ENCODE peak calls at places on chromosomes 5 and 9, in eight cellular contexts. One of them, this sample, is unnamed.

GRCh38 chr9:136512651-136513066 is 29.8 kb upstream of the SEC16A start:
- DNase-seq in psoas muscle: no peak
- DNase-seq in GM04504: no peak
- DNase-seq in MV-4-11: no peak
- DNase-seq in neuronal stem cell: no peak
- DNase-seq in endothelial cell: peak
- DNase-seq in T-helper 2 cell treated with Interferon-gamma antibody and Interleukin-4, amounts not matched to agents 5 μg/mL and 100 μg/mL, for 36 hours: no peak
- DNase-seq in GM04503: no peak
- DNase-seq in this sample: no peak

GRCh38 chr9:77534376-77535057 is 113.6 kb downstream of the GNA14 start:
- DNase-seq in endothelial cell: peak
- DNase-seq in neuronal stem cell: no peak
- DNase-seq in GM04504: no peak
- DNase-seq in MV-4-11: no peak
- DNase-seq in T-helper 2 cell treated with Interferon-gamma antibody and Interleukin-4, amounts not matched to agents 5 μg/mL and 100 μg/mL, for 36 hours: no peak
- DNase-seq in GM04503: no peak
- DNase-seq in psoas muscle: no peak
- DNase-seq in this sample: peak

GRCh38 chr9:127802576-127803443 is at the start of gene FPGS:
- DNase-seq in neuronal stem cell: peak
- DNase-seq in endothelial cell: peak
- DNase-seq in T-helper 2 cell treated with Interferon-gamma antibody and Interleukin-4, amounts not matched to agents 5 μg/mL and 100 μg/mL, for 36 hours: peak
- DNase-seq in GM04503: peak
- DNase-seq in GM04504: peak
- DNase-seq in MV-4-11: peak
- DNase-seq in psoas muscle: peak
- DNase-seq in this sample: peak

GRCh38 chr9:21994996-21995651 is 533 bp downstream of the CDKN2B-AS1 start:
- DNase-seq in endothelial cell: peak
- DNase-seq in GM04503: no peak
- DNase-seq in neuronal stem cell: no peak
- DNase-seq in MV-4-11: peak
- DNase-seq in T-helper 2 cell treated with Interferon-gamma antibody and Interleukin-4, amounts not matched to agents 5 μg/mL and 100 μg/mL, for 36 hours: peak
- DNase-seq in psoas muscle: peak
- DNase-seq in GM04504: peak
- DNase-seq in this sample: no peak

GRCh38 chr5:124774002-124774318 is 27.5 kb upstream of the ZNF608 start:
- DNase-seq in T-helper 2 cell treated with Interferon-gamma antibody and Interleukin-4, amounts not matched to agents 5 μg/mL and 100 μg/mL, for 36 hours: no peak
- DNase-seq in GM04503: no peak
- DNase-seq in GM04504: no peak
- DNase-seq in neuronal stem cell: no peak
- DNase-seq in psoas muscle: no peak
- DNase-seq in endothelial cell: no peak
- DNase-seq in MV-4-11: no peak
- DNase-seq in this sample: no peak

GRCh38 chr9:36924071-36924470 is 110.0 kb downstream of the PAX5 start:
- DNase-seq in GM04504: peak
- DNase-seq in psoas muscle: no peak
- DNase-seq in MV-4-11: peak
- DNase-seq in endothelial cell: no peak
- DNase-seq in GM04503: peak
- DNase-seq in T-helper 2 cell treated with Interferon-gamma antibody and Interleukin-4, amounts not matched to agents 5 μg/mL and 100 μg/mL, for 36 hours: peak
- DNase-seq in neuronal stem cell: no peak
- DNase-seq in this sample: peak

GRCh38 chr9:29211003-29211584 is 1637.8 kb upstream of the C9orf72 start:
- DNase-seq in neuronal stem cell: no peak
- DNase-seq in MV-4-11: no peak
- DNase-seq in GM04504: no peak
- DNase-seq in GM04503: no peak
- DNase-seq in psoas muscle: no peak
- DNase-seq in T-helper 2 cell treated with Interferon-gamma antibody and Interleukin-4, amounts not matched to agents 5 μg/mL and 100 μg/mL, for 36 hours: no peak
- DNase-seq in endothelial cell: no peak
- DNase-seq in this sample: no peak

GRCh38 chr5:67246108-67246507 is 49.5 kb upstream of the CD180 start:
- DNase-seq in MV-4-11: peak
- DNase-seq in endothelial cell: peak
- DNase-seq in T-helper 2 cell treated with Interferon-gamma antibody and Interleukin-4, amounts not matched to agents 5 μg/mL and 100 μg/mL, for 36 hours: no peak
- DNase-seq in GM04503: no peak
- DNase-seq in psoas muscle: no peak
- DNase-seq in GM04504: peak
- DNase-seq in neuronal stem cell: peak
- DNase-seq in this sample: peak

GRCh38 chr5:96896285-96896711 is 20.0 kb downstream of the ERAP2 start:
- DNase-seq in psoas muscle: no peak
- DNase-seq in neuronal stem cell: no peak
- DNase-seq in GM04504: no peak
- DNase-seq in MV-4-11: peak
- DNase-seq in endothelial cell: no peak
- DNase-seq in GM04503: no peak
- DNase-seq in T-helper 2 cell treated with Interferon-gamma antibody and Interleukin-4, amounts not matched to agents 5 μg/mL and 100 μg/mL, for 36 hours: peak
- DNase-seq in this sample: no peak

GRCh38 chr5:164475339-164475977 is 970.0 kb downstream of the MAT2B start:
- DNase-seq in neuronal stem cell: no peak
- DNase-seq in psoas muscle: no peak
- DNase-seq in T-helper 2 cell treated with Interferon-gamma antibody and Interleukin-4, amounts not matched to agents 5 μg/mL and 100 μg/mL, for 36 hours: no peak
- DNase-seq in GM04504: no peak
- DNase-seq in endothelial cell: no peak
- DNase-seq in MV-4-11: no peak
- DNase-seq in GM04503: no peak
- DNase-seq in this sample: peak

GRCh38 chr5:72106922-72107873 is at the start of gene MAP1B:
- DNase-seq in endothelial cell: peak
- DNase-seq in MV-4-11: no peak
- DNase-seq in GM04503: no peak
- DNase-seq in GM04504: no peak
- DNase-seq in psoas muscle: peak
- DNase-seq in neuronal stem cell: peak
- DNase-seq in T-helper 2 cell treated with Interferon-gamma antibody and Interleukin-4, amounts not matched to agents 5 μg/mL and 100 μg/mL, for 36 hours: no peak
- DNase-seq in this sample: peak

GRCh38 chr5:124981901-124982300 is 235.5 kb upstream of the ZNF608 start:
- DNase-seq in GM04503: no peak
- DNase-seq in MV-4-11: no peak
- DNase-seq in psoas muscle: no peak
- DNase-seq in neuronal stem cell: no peak
- DNase-seq in endothelial cell: no peak
- DNase-seq in T-helper 2 cell treated with Interferon-gamma antibody and Interleukin-4, amounts not matched to agents 5 μg/mL and 100 μg/mL, for 36 hours: no peak
- DNase-seq in GM04504: no peak
- DNase-seq in this sample: no peak

GRCh38 chr5:169218176-169218575 is 82.8 kb downstream of the SLIT3 start:
- DNase-seq in psoas muscle: no peak
- DNase-seq in neuronal stem cell: no peak
- DNase-seq in GM04504: no peak
- DNase-seq in MV-4-11: no peak
- DNase-seq in endothelial cell: no peak
- DNase-seq in GM04503: no peak
- DNase-seq in T-helper 2 cell treated with Interferon-gamma antibody and Interleukin-4, amounts not matched to agents 5 μg/mL and 100 μg/mL, for 36 hours: no peak
- DNase-seq in this sample: no peak

GRCh38 chr5:52269853-52270252 is 517.9 kb upstream of the ITGA1 start:
- DNase-seq in neuronal stem cell: no peak
- DNase-seq in psoas muscle: no peak
- DNase-seq in MV-4-11: no peak
- DNase-seq in GM04504: no peak
- DNase-seq in endothelial cell: no peak
- DNase-seq in T-helper 2 cell treated with Interferon-gamma antibody and Interleukin-4, amounts not matched to agents 5 μg/mL and 100 μg/mL, for 36 hours: no peak
- DNase-seq in GM04503: no peak
- DNase-seq in this sample: no peak

GRCh38 chr9:136561779-136562178 is 15.9 kb upstream of the NOTCH1 start:
- DNase-seq in T-helper 2 cell treated with Interferon-gamma antibody and Interleukin-4, amounts not matched to agents 5 μg/mL and 100 μg/mL, for 36 hours: no peak
- DNase-seq in endothelial cell: no peak
- DNase-seq in neuronal stem cell: no peak
- DNase-seq in MV-4-11: no peak
- DNase-seq in GM04503: no peak
- DNase-seq in GM04504: no peak
- DNase-seq in psoas muscle: no peak
- DNase-seq in this sample: no peak

GRCh38 chr9:4035809-4036208 is 264.1 kb downstream of the GLIS3 start:
- DNase-seq in T-helper 2 cell treated with Interferon-gamma antibody and Interleukin-4, amounts not matched to agents 5 μg/mL and 100 μg/mL, for 36 hours: no peak
- DNase-seq in psoas muscle: no peak
- DNase-seq in GM04504: no peak
- DNase-seq in endothelial cell: no peak
- DNase-seq in MV-4-11: no peak
- DNase-seq in neuronal stem cell: no peak
- DNase-seq in GM04503: no peak
- DNase-seq in this sample: peak

GRCh38 chr5:8829322-8830029 is 716.4 kb downstream of the SEMA5A start:
- DNase-seq in T-helper 2 cell treated with Interferon-gamma antibody and Interleukin-4, amounts not matched to agents 5 μg/mL and 100 μg/mL, for 36 hours: no peak
- DNase-seq in psoas muscle: no peak
- DNase-seq in GM04503: peak
- DNase-seq in endothelial cell: no peak
- DNase-seq in neuronal stem cell: no peak
- DNase-seq in MV-4-11: no peak
- DNase-seq in GM04504: peak
- DNase-seq in this sample: peak

GRCh38 chr5:58056546-58056945 is 403.3 kb downstream of the PLK2 start:
- DNase-seq in T-helper 2 cell treated with Interferon-gamma antibody and Interleukin-4, amounts not matched to agents 5 μg/mL and 100 μg/mL, for 36 hours: no peak
- DNase-seq in MV-4-11: no peak
- DNase-seq in endothelial cell: no peak
- DNase-seq in psoas muscle: no peak
- DNase-seq in neuronal stem cell: no peak
- DNase-seq in GM04504: peak
- DNase-seq in GM04503: no peak
- DNase-seq in this sample: peak

GRCh38 chr9:6243746-6244145 is 28.1 kb downstream of the IL33 start:
- DNase-seq in psoas muscle: no peak
- DNase-seq in T-helper 2 cell treated with Interferon-gamma antibody and Interleukin-4, amounts not matched to agents 5 μg/mL and 100 μg/mL, for 36 hours: peak
- DNase-seq in GM04503: peak
- DNase-seq in endothelial cell: no peak
- DNase-seq in GM04504: peak
- DNase-seq in MV-4-11: no peak
- DNase-seq in neuronal stem cell: no peak
- DNase-seq in this sample: no peak

GRCh38 chr9:34555435-34556230 is 32.8 kb upstream of the ENHO start:
- DNase-seq in T-helper 2 cell treated with Interferon-gamma antibody and Interleukin-4, amounts not matched to agents 5 μg/mL and 100 μg/mL, for 36 hours: no peak
- DNase-seq in GM04504: no peak
- DNase-seq in psoas muscle: no peak
- DNase-seq in endothelial cell: no peak
- DNase-seq in MV-4-11: no peak
- DNase-seq in neuronal stem cell: no peak
- DNase-seq in GM04503: no peak
- DNase-seq in this sample: no peak

GRCh38 chr5:171615201-171616001 is 170.2 kb upstream of the SMIM23 start:
- DNase-seq in neuronal stem cell: peak
- DNase-seq in endothelial cell: no peak
- DNase-seq in GM04503: no peak
- DNase-seq in psoas muscle: no peak
- DNase-seq in T-helper 2 cell treated with Interferon-gamma antibody and Interleukin-4, amounts not matched to agents 5 μg/mL and 100 μg/mL, for 36 hours: no peak
- DNase-seq in GM04504: no peak
- DNase-seq in MV-4-11: no peak
- DNase-seq in this sample: no peak

GRCh38 chr5:176639981-176640380 is 7.3 kb upstream of the TSPAN17 start:
- DNase-seq in neuronal stem cell: no peak
- DNase-seq in endothelial cell: no peak
- DNase-seq in psoas muscle: peak
- DNase-seq in MV-4-11: no peak
- DNase-seq in T-helper 2 cell treated with Interferon-gamma antibody and Interleukin-4, amounts not matched to agents 5 μg/mL and 100 μg/mL, for 36 hours: no peak
- DNase-seq in GM04504: peak
- DNase-seq in GM04503: no peak
- DNase-seq in this sample: no peak

GRCh38 chr9:86679979-86680378 is 267.3 kb downstream of the GAS1 start:
- DNase-seq in neuronal stem cell: no peak
- DNase-seq in GM04504: no peak
- DNase-seq in MV-4-11: no peak
- DNase-seq in T-helper 2 cell treated with Interferon-gamma antibody and Interleukin-4, amounts not matched to agents 5 μg/mL and 100 μg/mL, for 36 hours: no peak
- DNase-seq in endothelial cell: no peak
- DNase-seq in GM04503: no peak
- DNase-seq in psoas muscle: no peak
- DNase-seq in this sample: no peak

GRCh38 chr5:73789851-73790281 is 163.9 kb downstream of the ARHGEF28 start:
- DNase-seq in psoas muscle: no peak
- DNase-seq in T-helper 2 cell treated with Interferon-gamma antibody and Interleukin-4, amounts not matched to agents 5 μg/mL and 100 μg/mL, for 36 hours: no peak
- DNase-seq in GM04503: no peak
- DNase-seq in endothelial cell: no peak
- DNase-seq in MV-4-11: peak
- DNase-seq in neuronal stem cell: no peak
- DNase-seq in GM04504: no peak
- DNase-seq in this sample: peak

GRCh38 chr5:321726-322251 is 275 bp downstream of the AHRR start:
- DNase-seq in T-helper 2 cell treated with Interferon-gamma antibody and Interleukin-4, amounts not matched to agents 5 μg/mL and 100 μg/mL, for 36 hours: no peak
- DNase-seq in psoas muscle: no peak
- DNase-seq in neuronal stem cell: no peak
- DNase-seq in GM04504: no peak
- DNase-seq in MV-4-11: no peak
- DNase-seq in endothelial cell: no peak
- DNase-seq in GM04503: no peak
- DNase-seq in this sample: no peak

GRCh38 chr9:11206925-11207324 is 594.1 kb upstream of the PTPRD start:
- DNase-seq in GM04504: no peak
- DNase-seq in endothelial cell: no peak
- DNase-seq in psoas muscle: no peak
- DNase-seq in T-helper 2 cell treated with Interferon-gamma antibody and Interleukin-4, amounts not matched to agents 5 μg/mL and 100 μg/mL, for 36 hours: no peak
- DNase-seq in neuronal stem cell: no peak
- DNase-seq in MV-4-11: no peak
- DNase-seq in GM04503: no peak
- DNase-seq in this sample: no peak

GRCh38 chr9:88583901-88584596 is 49.1 kb downstream of the NXNL2 start:
- DNase-seq in T-helper 2 cell treated with Interferon-gamma antibody and Interleukin-4, amounts not matched to agents 5 μg/mL and 100 μg/mL, for 36 hours: no peak
- DNase-seq in GM04503: peak
- DNase-seq in endothelial cell: no peak
- DNase-seq in MV-4-11: no peak
- DNase-seq in neuronal stem cell: no peak
- DNase-seq in psoas muscle: no peak
- DNase-seq in GM04504: peak
- DNase-seq in this sample: peak

GRCh38 chr9:92747459-92748232 is 17.0 kb downstream of the BICD2 start:
- DNase-seq in GM04504: no peak
- DNase-seq in MV-4-11: no peak
- DNase-seq in neuronal stem cell: no peak
- DNase-seq in psoas muscle: no peak
- DNase-seq in endothelial cell: no peak
- DNase-seq in GM04503: no peak
- DNase-seq in T-helper 2 cell treated with Interferon-gamma antibody and Interleukin-4, amounts not matched to agents 5 μg/mL and 100 μg/mL, for 36 hours: no peak
- DNase-seq in this sample: no peak

GRCh38 chr5:177414481-177414880 is 5.1 kb upstream of the F12 start:
- DNase-seq in endothelial cell: no peak
- DNase-seq in psoas muscle: no peak
- DNase-seq in GM04504: no peak
- DNase-seq in MV-4-11: no peak
- DNase-seq in GM04503: no peak
- DNase-seq in neuronal stem cell: no peak
- DNase-seq in T-helper 2 cell treated with Interferon-gamma antibody and Interleukin-4, amounts not matched to agents 5 μg/mL and 100 μg/mL, for 36 hours: no peak
- DNase-seq in this sample: no peak

GRCh38 chr5:169803077-169803981 is 166.3 kb downstream of the DOCK2 start:
- DNase-seq in psoas muscle: no peak
- DNase-seq in GM04504: peak
- DNase-seq in MV-4-11: peak
- DNase-seq in endothelial cell: no peak
- DNase-seq in GM04503: peak
- DNase-seq in neuronal stem cell: no peak
- DNase-seq in T-helper 2 cell treated with Interferon-gamma antibody and Interleukin-4, amounts not matched to agents 5 μg/mL and 100 μg/mL, for 36 hours: peak
- DNase-seq in this sample: peak

GRCh38 chr5:126544087-126544740 is 50.8 kb downstream of the ALDH7A1 start:
- DNase-seq in endothelial cell: peak
- DNase-seq in psoas muscle: no peak
- DNase-seq in T-helper 2 cell treated with Interferon-gamma antibody and Interleukin-4, amounts not matched to agents 5 μg/mL and 100 μg/mL, for 36 hours: no peak
- DNase-seq in MV-4-11: peak
- DNase-seq in neuronal stem cell: no peak
- DNase-seq in GM04503: no peak
- DNase-seq in GM04504: peak
- DNase-seq in this sample: peak